ENCODE peak calls at places on chromosomes 13 and 19, in ten cellular contexts. T is stimulated activated CD8-positive, alpha-beta memory T cell treated with anti-CD3 and anti-CD28 coated beads, Interleukin-2, amount 100 ng/mL, for 1 hour; Z is GM19239; O is ELF-1; R is fibroblast of villous mesenchyme; K is left lung; U is CD8-positive, alpha-beta T cell; V is fibroblast of mammary gland; Q is activated CD4-positive, alpha-beta T cell treated with anti-CD3 and anti-CD28 coated beads for 36 hours; F is COR-L47. N is an unnamed sample.

GRCh38 chr19:16113727-16114126 is 2.0 kb downstream of the RAB8A start:
- DNase-seq in T (no peak), Z (no peak), O (no peak), R (no peak), K (no peak), U (no peak), V (no peak), Q (no peak), F (no peak), N (no peak)

GRCh38 chr19:33691736-33692135 is 70.0 kb downstream of the CHST8 start:
- DNase-seq in T (no peak), Z (no peak), O (no peak), R (no peak), K (no peak), U (no peak), V (no peak), Q (no peak), F (no peak), N (no peak)

GRCh38 chr13:28541966-28542365 is 47.0 kb upstream of the FLT1 start:
- DNase-seq in T (no peak), Z (no peak), O (no peak), R (peak), K (no peak), U (no peak), V (no peak), Q (no peak), F (no peak), N (no peak)

GRCh38 chr13:26007774-26008173 is 44.0 kb downstream of the SHISA2 start:
- DNase-seq in T (no peak), Z (no peak), O (no peak), R (no peak), K (no peak), U (no peak), V (no peak), Q (no peak), F (no peak), N (no peak)

GRCh38 chr13:76882431-76882830 is 3.8 kb downstream of the KCTD12 start:
- DNase-seq in T (no peak), Z (no peak), O (no peak), R (peak), K (no peak), U (no peak), V (peak), Q (no peak), F (no peak), N (peak)

GRCh38 chr13:48192536-48192935 is 40.5 kb upstream of the ITM2B start:
- DNase-seq in T (no peak), Z (no peak), O (no peak), R (no peak), K (no peak), U (no peak), V (no peak), Q (no peak), F (no peak), N (no peak)

GRCh38 chr19:11451327-11451941 is 16.0 kb downstream of the PRKCSH start:
- DNase-seq in T (no peak), Z (no peak), O (no peak), R (no peak), K (no peak), U (no peak), V (no peak), Q (no peak), F (no peak), N (no peak)

GRCh38 chr13:79593611-79594275 is 112.8 kb downstream of the NDFIP2 start:
- DNase-seq in T (no peak), Z (no peak), O (no peak), R (no peak), K (no peak), U (no peak), V (peak), Q (no peak), F (no peak), N (no peak)

GRCh38 chr13:97429681-97430081 is 4.3 kb upstream of the RAP2A start:
- DNase-seq in T (no peak), Z (no peak), O (no peak), R (peak), K (no peak), U (no peak), V (peak), Q (no peak), F (peak), N (peak)

GRCh38 chr13:75635101-75635620 is 969 bp upstream of the LMO7 start:
- DNase-seq in T (no peak), Z (no peak), O (peak), R (peak), K (no peak), U (no peak), V (peak), Q (peak), F (no peak), N (no peak)

GRCh38 chr13:41613984-41614581 is 156.7 kb downstream of the RGCC start:
- DNase-seq in T (no peak), Z (no peak), O (peak), R (peak), K (peak), U (no peak), V (peak), Q (no peak), F (no peak), N (peak)

GRCh38 chr13:44431150-44431549 is 57.5 kb downstream of the SERP2 start:
- DNase-seq in T (no peak), Z (no peak), O (peak), R (no peak), K (no peak), U (no peak), V (no peak), Q (no peak), F (no peak), N (no peak)

GRCh38 chr19:16889429-16889882 is 657 bp downstream of the F2RL3 start:
- DNase-seq in T (no peak), Z (no peak), O (no peak), R (no peak), K (no peak), U (no peak), V (no peak), Q (no peak), F (peak), N (no peak)

GRCh38 chr19:46303702-46304397 is 7.0 kb downstream of the HIF3A start:
- DNase-seq in T (no peak), Z (no peak), O (peak), R (peak), K (peak), U (no peak), V (peak), Q (peak), F (no peak), N (no peak)

GRCh38 chr13:28918030-28918429 is 97.9 kb downstream of the MTUS2 start:
- DNase-seq in T (no peak), Z (no peak), O (no peak), R (no peak), K (no peak), U (no peak), V (no peak), Q (no peak), F (no peak), N (no peak)

GRCh38 chr13:50712882-50713281 is 130.6 kb downstream of the DLEU7 start:
- DNase-seq in T (no peak), Z (no peak), O (no peak), R (no peak), K (no peak), U (no peak), V (no peak), Q (no peak), F (no peak), N (no peak)

GRCh38 chr13:38308736-38309135 is 40.9 kb upstream of the UFM1 start:
- DNase-seq in T (no peak), Z (no peak), O (no peak), R (peak), K (no peak), U (no peak), V (peak), Q (no peak), F (no peak), N (no peak)

N was measured in globus pallidus.